ENCODE peak calls at places on chromosomes 16 and 17, in four cellular contexts. One of them, this sample, is unnamed.

GRCh38 chr17:64420143-64420670 is 28.7 kb upstream of the MILR1 start:
- DNase-seq in transverse colon: no peak
- DNase-seq in vagina: no peak
- DNase-seq in mesothelial cell of epicardium: no peak
- DNase-seq in this sample: peak; percentile 17

GRCh38 chr16:56414366-56414765 is 11.0 kb downstream of the AMFR start:
- DNase-seq in transverse colon: no peak
- DNase-seq in vagina: no peak
- DNase-seq in mesothelial cell of epicardium: no peak
- DNase-seq in this sample: no peak

GRCh38 chr17:63826468-63827001 is 696 bp upstream of the PSMC5 start:
- DNase-seq in transverse colon: peak; percentile 42
- DNase-seq in vagina: no peak
- DNase-seq in mesothelial cell of epicardium: peak; percentile 50
- DNase-seq in this sample: no peak

GRCh38 chr16:30434852-30435251 is 5.0 kb upstream of the DCTPP1 start:
- DNase-seq in transverse colon: no peak
- DNase-seq in vagina: no peak
- DNase-seq in mesothelial cell of epicardium: no peak
- DNase-seq in this sample: no peak

GRCh38 chr16:86337581-86338402 is 172.5 kb upstream of the FOXF1 start:
- DNase-seq in transverse colon: no peak
- DNase-seq in vagina: no peak
- DNase-seq in mesothelial cell of epicardium: no peak
- DNase-seq in this sample: no peak

GRCh38 chr17:80761421-80761871 is 216.8 kb downstream of the RPTOR start:
- DNase-seq in transverse colon: no peak
- DNase-seq in vagina: no peak
- DNase-seq in mesothelial cell of epicardium: no peak
- DNase-seq in this sample: no peak

GRCh38 chr16:27745348-27745747 is 195.4 kb downstream of the KATNIP start:
- DNase-seq in transverse colon: no peak
- DNase-seq in vagina: no peak
- DNase-seq in mesothelial cell of epicardium: no peak
- DNase-seq in this sample: no peak

GRCh38 chr17:31803494-31804213 is 55.4 kb downstream of the COPRS start:
- DNase-seq in transverse colon: peak; percentile 48
- DNase-seq in vagina: no peak
- DNase-seq in mesothelial cell of epicardium: no peak
- DNase-seq in this sample: no peak

GRCh38 chr16:56346131-56346890 is 79.0 kb downstream of the AMFR start:
- DNase-seq in transverse colon: no peak
- DNase-seq in vagina: no peak
- DNase-seq in mesothelial cell of epicardium: no peak
- DNase-seq in this sample: no peak

GRCh38 chr16:85357924-85358505 is 245.7 kb upstream of the CIBAR2 start:
- DNase-seq in transverse colon: no peak
- DNase-seq in vagina: no peak
- DNase-seq in mesothelial cell of epicardium: no peak
- DNase-seq in this sample: no peak

DNA sequence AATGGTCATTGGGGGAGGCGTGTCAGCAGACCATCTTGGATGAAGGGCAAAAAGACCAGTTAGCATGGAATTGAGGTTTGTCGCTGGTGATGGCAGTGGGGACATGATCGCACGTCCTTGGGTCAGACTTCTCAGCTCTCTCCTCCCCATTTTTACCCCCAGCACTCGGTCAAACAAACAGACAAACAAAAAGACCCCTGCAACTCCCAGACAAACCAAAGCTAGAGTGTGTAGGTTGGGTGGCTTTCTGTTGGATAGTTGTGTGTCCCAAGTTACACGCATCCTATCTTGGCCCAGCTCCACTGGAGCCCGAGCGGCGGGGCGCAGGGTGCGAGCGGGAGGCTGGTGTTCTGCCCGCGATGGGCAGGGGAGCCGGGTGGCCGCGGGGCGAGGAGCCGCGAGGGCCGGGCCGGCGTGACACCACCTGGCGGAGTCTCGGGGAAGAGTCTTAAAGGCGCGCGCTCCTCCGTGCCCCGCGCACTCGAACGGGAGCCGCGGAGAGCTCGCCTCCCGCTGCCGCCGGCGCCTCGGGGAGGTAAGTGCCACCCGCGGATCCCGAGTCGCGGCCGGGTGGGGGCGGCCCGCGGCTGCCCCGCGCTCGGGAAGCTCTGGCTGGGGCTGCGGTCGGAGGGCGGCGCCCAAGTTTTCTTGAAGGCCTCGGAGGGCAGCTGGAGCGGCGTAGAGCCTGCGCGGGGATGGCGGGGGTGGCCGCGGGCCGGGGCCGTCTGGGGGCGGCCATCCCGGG is 18.5 kb upstream of the NTN1 start:
- DNase-seq in transverse colon: no peak
- DNase-seq in vagina: no peak
- DNase-seq in mesothelial cell of epicardium: peak; percentile 69
- DNase-seq in this sample: peak; percentile 47
- TF ChIP-seq CTCF in transverse colon: no peak
- TF ChIP-seq CTCF in vagina: no peak
- TF ChIP-seq CTCF in mesothelial cell of epicardium: peak; percentile 43
- TF ChIP-seq CTCF in this sample: peak; percentile 57

GRCh38 chr17:19418312-19418992 is 7.4 kb downstream of the RNF112 start:
- DNase-seq in transverse colon: no peak
- DNase-seq in vagina: peak; percentile 90
- DNase-seq in mesothelial cell of epicardium: no peak
- DNase-seq in this sample: no peak
- TF ChIP-seq CTCF in transverse colon: no peak
- TF ChIP-seq CTCF in vagina: no peak
- TF ChIP-seq CTCF in mesothelial cell of epicardium: no peak
- TF ChIP-seq CTCF in this sample: no peak

DNA sequence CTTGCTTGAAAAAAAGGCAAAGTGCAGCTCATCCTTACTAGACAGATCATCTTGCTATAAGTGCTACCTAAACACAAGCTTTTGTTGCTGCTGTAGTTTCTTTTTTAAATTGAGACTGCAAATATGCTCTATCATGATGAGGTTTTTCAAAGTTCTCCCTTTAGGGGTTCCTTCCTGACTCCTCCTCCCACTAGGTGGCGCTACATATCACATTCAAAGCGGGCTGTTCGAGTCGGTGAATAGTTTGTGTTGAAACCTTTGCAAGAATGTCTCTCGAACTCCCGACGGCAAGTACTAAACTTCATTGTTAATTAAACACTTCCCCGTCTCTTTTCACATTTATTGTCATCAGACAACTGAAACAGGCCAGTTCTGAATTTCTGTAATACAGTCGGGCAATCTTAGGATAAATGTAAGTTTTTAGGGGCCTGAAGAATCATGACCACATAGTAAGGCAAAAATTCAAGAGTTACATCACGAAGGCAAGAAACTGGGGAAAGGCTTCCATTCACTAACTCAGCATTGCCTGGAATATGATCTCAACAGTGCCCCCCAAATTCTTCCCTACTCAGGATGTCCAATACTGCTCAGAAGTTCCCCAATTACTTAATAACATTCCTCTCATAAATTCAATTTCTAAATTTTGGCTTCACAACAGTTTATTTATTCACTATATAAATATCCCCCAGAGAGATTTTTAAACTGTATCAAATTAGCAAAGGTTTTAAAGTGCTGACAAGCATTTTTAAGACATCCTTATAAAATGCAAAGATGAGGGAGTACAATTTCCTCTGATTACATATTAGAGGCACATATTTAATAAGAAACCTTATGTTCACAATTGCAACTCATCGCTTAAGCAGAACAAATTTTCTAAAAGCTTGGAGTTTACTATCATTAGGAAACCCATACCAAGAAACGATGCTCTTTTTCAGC is 6.7 kb downstream of the HS3ST3A1 start:
- DNase-seq in transverse colon: peak; percentile 73
- DNase-seq in vagina: no peak
- DNase-seq in mesothelial cell of epicardium: peak; percentile 89
- DNase-seq in this sample: peak; percentile 93
- TF ChIP-seq CTCF in transverse colon: peak; percentile 83
- TF ChIP-seq CTCF in vagina: peak; percentile 81
- TF ChIP-seq CTCF in mesothelial cell of epicardium: peak; percentile 88
- TF ChIP-seq CTCF in this sample: peak; percentile 94

GRCh38 chr16:57999971-58000705 is at the start of gene ZNF319:
- DNase-seq in transverse colon: no peak
- DNase-seq in vagina: no peak
- DNase-seq in mesothelial cell of epicardium: no peak
- DNase-seq in this sample: no peak

GRCh38 chr16:58000706-58001676 is at the start of gene USB1:
- DNase-seq in transverse colon: peak; percentile 89
- DNase-seq in vagina: no peak
- DNase-seq in mesothelial cell of epicardium: peak; percentile 90
- DNase-seq in this sample: peak; percentile 85

GRCh38 chr16:57998992-57999365 is 1.5 kb downstream of the ZNF319 start:
- DNase-seq in transverse colon: no peak
- DNase-seq in vagina: no peak
- DNase-seq in mesothelial cell of epicardium: no peak
- DNase-seq in this sample: no peak

GRCh38 chr16:57998484-57998883 is 2.0 kb downstream of the ZNF319 start:
- DNase-seq in transverse colon: peak; percentile 57
- DNase-seq in vagina: no peak
- DNase-seq in mesothelial cell of epicardium: no peak
- DNase-seq in this sample: no peak

GRCh38 chr16:57999366-57999970 is 1.0 kb downstream of the ZNF319 start:
- DNase-seq in transverse colon: no peak
- DNase-seq in vagina: no peak
- DNase-seq in mesothelial cell of epicardium: no peak
- DNase-seq in this sample: no peak
- TF ChIP-seq CTCF in transverse colon: no peak
- TF ChIP-seq CTCF in vagina: no peak
- TF ChIP-seq CTCF in mesothelial cell of epicardium: no peak
- TF ChIP-seq CTCF in this sample: peak; percentile 17

DNA sequence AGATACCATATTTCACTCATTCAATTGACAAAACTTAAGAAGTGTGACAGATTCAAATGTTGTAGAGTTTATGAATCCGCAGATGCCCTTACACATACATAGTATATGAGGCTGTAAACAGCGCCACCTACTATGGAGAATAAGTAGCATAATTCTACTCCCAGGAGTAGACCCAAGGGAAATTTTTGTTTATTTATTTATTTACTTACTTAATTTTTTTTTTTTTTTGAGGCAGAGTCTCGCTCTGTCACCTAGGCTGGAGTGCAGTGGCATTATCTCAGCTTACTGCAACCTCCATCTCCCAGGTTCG is 35.5 kb downstream of the GAN start:
- DNase-seq in transverse colon: no peak
- DNase-seq in vagina: no peak
- DNase-seq in mesothelial cell of epicardium: no peak
- DNase-seq in this sample: no peak
- TF ChIP-seq CTCF in transverse colon: no peak
- TF ChIP-seq CTCF in vagina: no peak
- TF ChIP-seq CTCF in mesothelial cell of epicardium: no peak
- TF ChIP-seq CTCF in this sample: no peak

DNA sequence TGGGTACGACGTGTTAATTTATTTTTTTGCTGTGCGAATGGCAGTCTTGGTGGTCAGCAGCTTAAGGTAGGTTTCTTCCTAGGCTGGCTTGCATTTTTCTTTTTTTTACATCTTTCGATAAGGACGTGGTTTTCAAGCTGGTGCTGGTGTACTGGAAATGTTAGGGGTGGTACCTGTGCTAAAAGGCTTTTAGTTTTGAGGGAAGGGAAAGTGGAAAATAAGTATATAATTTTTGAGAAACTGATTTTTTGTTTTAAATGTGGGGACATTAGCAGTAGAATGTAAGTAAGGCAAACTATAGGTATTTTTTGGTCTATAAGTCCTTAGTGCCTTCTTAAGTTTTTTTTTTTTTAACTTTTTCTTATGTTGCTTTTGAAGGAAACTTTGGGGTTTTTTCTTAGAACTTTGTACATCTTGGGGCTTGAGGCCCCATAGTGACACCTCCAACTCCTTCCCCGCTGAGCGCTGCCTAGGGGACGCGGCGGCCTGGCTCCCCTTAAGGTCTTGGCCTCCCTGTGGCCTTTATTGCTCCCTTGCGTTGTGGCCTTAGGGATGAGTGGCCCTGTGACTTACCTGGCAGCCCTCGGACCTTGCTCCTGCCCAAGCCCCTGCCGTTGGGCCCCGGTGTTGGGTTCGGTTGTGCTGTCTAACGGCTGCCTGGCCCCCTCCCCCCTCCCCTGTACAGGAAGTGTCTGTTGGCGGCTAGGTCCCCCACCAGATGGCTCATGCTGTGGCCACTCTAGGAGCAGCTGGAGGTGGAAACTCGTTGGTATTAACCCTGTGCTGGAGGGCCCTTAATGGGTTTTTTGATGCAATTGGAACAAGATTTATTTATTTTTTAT is 88.0 kb upstream of the RPRML start:
- DNase-seq in transverse colon: peak; percentile 79
- DNase-seq in vagina: no peak
- DNase-seq in mesothelial cell of epicardium: peak; percentile 59
- DNase-seq in this sample: peak; percentile 67
- TF ChIP-seq CTCF in transverse colon: peak; percentile 27
- TF ChIP-seq CTCF in vagina: no peak
- TF ChIP-seq CTCF in mesothelial cell of epicardium: no peak
- TF ChIP-seq CTCF in this sample: peak; percentile 23

GRCh38 chr17:78595135-78595810 is 18.1 kb upstream of the DNAH17 start:
- DNase-seq in transverse colon: no peak
- DNase-seq in vagina: no peak
- DNase-seq in mesothelial cell of epicardium: no peak
- DNase-seq in this sample: no peak
- TF ChIP-seq CTCF in transverse colon: no peak
- TF ChIP-seq CTCF in vagina: no peak
- TF ChIP-seq CTCF in mesothelial cell of epicardium: no peak
- TF ChIP-seq CTCF in this sample: no peak

GRCh38 chr16:51753382-51753781 is 602.3 kb upstream of the SALL1 start:
- DNase-seq in transverse colon: no peak
- DNase-seq in vagina: no peak
- DNase-seq in mesothelial cell of epicardium: no peak
- DNase-seq in this sample: no peak
- TF ChIP-seq CTCF in transverse colon: no peak
- TF ChIP-seq CTCF in vagina: no peak
- TF ChIP-seq CTCF in mesothelial cell of epicardium: no peak
- TF ChIP-seq CTCF in this sample: no peak

GRCh38 chr17:75679706-75680201 is 12.6 kb downstream of the SAP30BP start:
- DNase-seq in transverse colon: peak; percentile 60
- DNase-seq in vagina: no peak
- DNase-seq in mesothelial cell of epicardium: no peak
- DNase-seq in this sample: no peak
- TF ChIP-seq CTCF in transverse colon: peak; percentile 72
- TF ChIP-seq CTCF in vagina: peak; percentile 15
- TF ChIP-seq CTCF in mesothelial cell of epicardium: no peak
- TF ChIP-seq CTCF in this sample: no peak

DNA sequence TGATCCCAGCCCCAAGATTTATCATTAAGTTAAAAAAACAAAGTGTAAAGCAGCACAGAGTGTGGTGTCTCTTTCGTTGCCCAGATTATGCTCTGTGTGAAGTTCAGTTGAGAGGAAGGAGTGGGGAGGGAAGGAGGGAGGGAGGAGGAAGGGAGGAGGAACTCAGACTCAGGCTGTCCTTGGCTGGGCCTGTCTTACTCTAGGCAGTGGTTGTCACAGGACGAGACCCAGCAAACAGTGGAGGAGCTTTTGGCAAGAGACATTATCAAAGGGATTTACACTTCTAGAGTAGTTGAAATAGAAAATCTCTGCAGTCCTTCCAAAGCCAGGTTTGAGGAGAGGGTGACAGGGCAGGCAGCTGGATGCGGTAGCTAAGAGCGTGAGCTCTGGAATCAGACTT is 27.8 kb downstream of the KNOP1 start:
- DNase-seq in transverse colon: no peak
- DNase-seq in vagina: no peak
- DNase-seq in mesothelial cell of epicardium: no peak
- DNase-seq in this sample: no peak
- TF ChIP-seq CTCF in transverse colon: no peak
- TF ChIP-seq CTCF in vagina: no peak
- TF ChIP-seq CTCF in mesothelial cell of epicardium: no peak
- TF ChIP-seq CTCF in this sample: no peak

This sample was measured in neural crest cell.